ENCODE peak calls at places on chromosomes 2 and 18, in seven cellular contexts. J is astrocyte; O is transverse colon; C is CD8-positive, alpha-beta memory T cell; R is right atrium auricular region; E is neural progenitor cell; W is GM23338. L is an unnamed sample. For H3K36me3, the result is how much of the 10 kb centered on the place peaks cover.

GRCh38 chr2:201432551-201433388 is 18.5 kb downstream of the TRAK2 start:
- DNase-seq in J (peak), O (no peak), C (no peak), R (no peak), E (no peak), W (peak), L (no peak)

GRCh38 chr2:121099329-121100318 is 185.4 kb downstream of the TFCP2L1 start:
- DNase-seq in J (no peak), O (peak), C (no peak), R (no peak), E (peak), W (peak), L (peak)

GRCh38 chr18:79488311-79489047 is 92.7 kb downstream of the NFATC1 start:
- DNase-seq in J (no peak), O (no peak), C (no peak), R (no peak), E (no peak), W (no peak), L (no peak)

GRCh38 chr2:80361904-80362303 is 57.4 kb upstream of the LRRTM1 start:
- DNase-seq in J (no peak), O (no peak), C (no peak), R (no peak), E (no peak), W (no peak), L (no peak)

GRCh38 chr2:151907933-151908882 is 80.0 kb upstream of the ARL5A start:
- DNase-seq in J (no peak), O (no peak), C (no peak), R (no peak), E (peak), W (peak), L (no peak)

GRCh38 chr2:238914648-238915015 is 66.7 kb downstream of the TWIST2 start:
- DNase-seq in J (peak), O (no peak), C (no peak), R (no peak), E (no peak), W (no peak), L (no peak)

GRCh38 chr2:118936936-118937335 is 5.1 kb upstream of the MARCO start:
- DNase-seq in J (no peak), O (no peak), C (no peak), R (no peak), E (no peak), W (no peak), L (no peak)

GRCh38 chr18:28350821-28351220 is 173.9 kb upstream of the CDH2 start:
- DNase-seq in J (no peak), O (no peak), C (no peak), R (no peak), E (no peak), W (peak), L (no peak)

GRCh38 chr2:203404996-203405395 is 76.8 kb downstream of the ABI2 start:
- DNase-seq in J (peak), O (no peak), C (no peak), R (no peak), E (no peak), W (no peak), L (no peak)

GRCh38 chr2:121080013-121080772 is 204.8 kb downstream of the TFCP2L1 start:
- DNase-seq in J (no peak), O (peak), C (peak), R (no peak), E (peak), W (peak), L (peak)

GRCh38 chr18:58144671-58145285 is 100.8 kb downstream of the NEDD4L start:
- DNase-seq in J (no peak), O (no peak), C (no peak), R (no peak), E (no peak), W (no peak), L (peak)

GRCh38 chr2:42425697-42426096 is 64.7 kb upstream of the COX7A2L start:
- DNase-seq in J (no peak), O (no peak), C (no peak), R (no peak), E (no peak), W (no peak), L (no peak)

GRCh38 chr2:44325897-44326296 is 35.4 kb downstream of the PREPL start:
- DNase-seq in J (no peak), O (no peak), C (no peak), R (no peak), E (no peak), W (no peak), L (no peak)

GRCh38 chr2:110206056-110206455 is 1.2 kb upstream of the NPHP1 start:
- DNase-seq in J (peak), O (no peak), C (no peak), R (no peak), E (no peak), W (no peak), L (no peak)

GRCh38 chr2:233439191-233439590 is 84.9 kb downstream of the DGKD start:
- DNase-seq in J (peak), O (no peak), C (no peak), R (no peak), E (no peak), W (no peak), L (no peak)

GRCh38 chr18:2087877-2088673 is 483.2 kb downstream of the METTL4 start:
- DNase-seq in J (no peak), O (no peak), C (no peak), R (peak), E (no peak), W (no peak), L (no peak)

GRCh38 chr18:32301361-32301760 is 111.5 kb downstream of the MEP1B start:
- DNase-seq in J (no peak), O (no peak), C (no peak), R (no peak), E (no peak), W (no peak), L (no peak)

GRCh38 chr2:150778828-150779227 is 291.4 kb upstream of the RND3 start:
- DNase-seq in J (peak), O (no peak), C (no peak), R (no peak), E (no peak), W (no peak), L (no peak)

DNA sequence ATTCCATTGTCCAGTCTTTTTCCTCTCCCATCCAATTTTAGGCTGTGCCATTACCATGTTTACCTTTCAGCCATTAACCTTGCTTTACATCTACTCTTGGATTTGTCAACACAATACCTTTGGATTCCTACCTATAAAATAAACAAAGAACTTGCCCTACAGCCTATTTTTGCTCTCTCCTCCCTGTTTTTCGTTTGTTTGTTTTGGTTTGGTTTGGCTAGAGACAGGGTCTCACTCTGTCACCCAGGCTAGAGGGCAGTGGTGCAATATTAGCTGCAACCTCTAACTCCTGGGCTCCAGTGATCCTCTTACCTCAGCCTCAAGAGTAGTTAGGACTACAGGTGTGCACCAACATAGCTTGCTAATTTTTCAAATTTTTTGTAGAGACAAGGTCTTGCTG is 76.1 kb downstream of the SP100 start:
- DNase-seq in J (no peak), O (no peak), C (no peak), R (no peak), E (no peak), W (no peak), L (no peak)
- H3K36me3 ChIP-seq in J (under half), O (under half), C (under half), R (under half), E (under half), W (under half), L (half or more)

DNA sequence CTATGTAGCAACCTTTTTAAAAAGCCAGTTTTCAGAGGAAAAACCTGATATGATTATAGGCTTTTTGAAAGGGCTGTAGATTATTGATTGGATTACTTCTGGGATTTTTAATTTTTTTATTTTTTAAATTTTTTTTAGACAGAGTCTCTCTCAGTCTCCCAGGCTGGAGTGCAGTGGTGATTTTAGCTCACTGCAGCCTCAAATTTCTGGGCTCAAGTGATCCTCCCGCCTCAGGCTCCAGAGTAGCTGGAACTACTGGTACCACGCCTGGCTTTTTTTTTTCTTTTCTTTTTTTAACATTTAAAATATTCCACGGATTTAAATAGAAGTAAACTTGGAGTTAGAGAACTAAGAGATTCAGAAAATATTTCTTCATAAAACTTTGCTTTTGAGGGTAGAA is 1.2 kb downstream of the MRPL19 start:
- DNase-seq in J (no peak), O (no peak), C (no peak), R (no peak), E (no peak), W (peak), L (no peak)
- H3K4me3 ChIP-seq in J (peak), O (peak), C (no peak), R (no peak), E (peak), W (peak), L (no peak)

DNA sequence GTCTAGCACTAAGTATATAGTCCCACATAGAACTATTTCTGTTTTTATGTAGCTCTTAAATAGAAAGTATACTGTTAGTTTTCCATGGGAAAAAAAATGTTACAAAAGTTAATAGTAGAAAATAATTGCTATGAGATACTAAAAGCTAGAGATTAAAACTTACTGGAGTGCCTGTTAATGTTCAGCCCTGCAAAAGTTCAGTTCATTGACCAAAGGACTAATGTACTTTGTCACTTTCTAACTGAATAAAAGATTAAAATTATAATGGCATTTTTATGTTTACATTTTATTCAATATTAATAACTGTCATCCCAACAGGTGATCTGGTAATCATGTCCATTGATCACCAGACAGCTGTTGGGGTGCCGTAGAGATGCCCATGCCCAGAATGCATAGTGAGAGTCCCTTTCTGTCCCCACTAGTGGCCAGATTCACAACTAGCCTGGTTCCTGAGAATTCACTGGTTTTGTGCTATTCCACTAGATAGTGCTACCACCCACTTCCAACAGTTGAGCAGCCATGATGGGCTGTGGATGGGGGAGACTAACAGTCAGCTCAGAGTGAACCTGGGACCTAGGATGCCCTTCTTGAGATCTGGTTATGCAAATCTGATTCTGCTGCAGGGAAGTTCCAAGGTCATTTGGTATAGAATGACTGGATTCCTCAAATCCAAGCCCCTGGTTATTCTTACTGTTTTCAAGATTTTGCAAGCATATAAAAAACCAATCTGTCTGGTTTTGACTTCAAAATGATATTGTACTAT is 57.8 kb downstream of the AFTPH start:
- DNase-seq in J (no peak), O (no peak), C (no peak), R (no peak), E (no peak), W (no peak), L (no peak)
- H3K36me3 ChIP-seq in J (under half), O (under half), C (under half), R (under half), E (under half), W (under half), L (half or more)

DNA sequence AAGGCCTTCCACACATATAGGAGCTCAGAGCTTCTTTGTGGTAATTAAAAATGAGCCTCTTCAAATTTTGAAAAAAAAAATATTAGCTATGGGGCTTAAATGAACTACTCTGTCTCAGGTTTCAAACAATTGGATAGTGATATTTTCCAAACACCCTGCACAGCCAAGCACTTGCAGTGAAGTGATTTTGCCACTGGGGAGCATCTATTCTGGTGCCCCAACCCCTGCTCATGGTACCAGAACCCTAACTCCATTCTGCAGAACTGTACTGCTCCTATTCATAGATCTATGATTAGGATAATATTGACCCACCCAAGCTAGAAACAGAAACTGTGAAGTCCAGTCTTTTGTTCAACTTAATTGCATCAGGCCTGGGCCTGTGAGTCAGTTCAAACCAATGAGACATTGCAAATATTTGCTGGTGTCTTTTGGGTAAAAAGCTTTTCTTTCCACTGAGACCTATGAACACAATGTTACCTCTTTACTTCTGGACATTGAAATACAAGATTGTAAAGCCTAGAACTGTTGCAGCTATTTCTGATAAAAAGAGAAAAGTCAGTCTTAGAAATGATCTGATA is 324.0 kb downstream of the GALNT13 start:
- DNase-seq in J (no peak), O (no peak), C (no peak), R (no peak), E (no peak), W (peak), L (no peak)
- H3K4me3 ChIP-seq in J (no peak), O (no peak), C (no peak), R (no peak), E (no peak), W (no peak), L (no peak)

L was measured in stomach.